ENCODE peak calls at places on chromosomes 5 and 9, in eight cellular contexts. E is GM12878; T is T47D; S is effector memory CD4-positive, alpha-beta T cell; D is colonic mucosa; O is activated gamma-delta T cell treated with Interleukin-2 at 50 U/mL for 16 hours; N is dermis microvascular lymphatic vessel endothelial cell; J is hypothalamus. V is an unnamed sample.

GRCh38 chr9:137989999-137990715 is 112.6 kb downstream of the CACNA1B start:
- DNase-seq in T (no peak), S (no peak), O (no peak), J (no peak), E (no peak), N (no peak), D (no peak), V (no peak)

GRCh38 chr5:133052317-133053175 is 733 bp downstream of the HSPA4 start:
- DNase-seq in E (no peak), T (no peak), N (peak; percentile 64), J (no peak), D (peak; percentile 82), S (peak; percentile 42), O (peak; percentile 18), V (no peak)

GRCh38 chr9:31124389-31124788 is 1260.1 kb upstream of the ACO1 start:
- DNase-seq in J (no peak), S (no peak), N (no peak), E (no peak), T (no peak), O (no peak), D (no peak), V (no peak)

GRCh38 chr9:69376651-69377050 is 51.6 kb downstream of the ENTREP1 start:
- DNase-seq in S (no peak), J (no peak), D (no peak), N (peak; percentile 68), E (no peak), O (no peak), T (no peak), V (no peak)

GRCh38 chr5:131096774-131097695 is 68.0 kb downstream of the HINT1 start:
- DNase-seq in T (no peak), D (no peak), J (no peak), S (no peak), N (no peak), O (no peak), E (no peak), V (no peak)

GRCh38 chr5:39461007-39461682 is 36.4 kb upstream of the DAB2 start:
- DNase-seq in D (no peak), O (no peak), N (no peak), T (no peak), J (no peak), E (peak; percentile 9), S (no peak), V (no peak)

GRCh38 chr5:180790020-180790419 is 12.6 kb downstream of the MGAT1 start:
- DNase-seq in S (no peak), T (no peak), D (peak; percentile 17), O (peak; percentile 28), E (no peak), N (peak; percentile 48), J (no peak), V (no peak)

GRCh38 chr9:119273325-119273904 is 95.8 kb downstream of the BRINP1 start:
- DNase-seq in S (no peak), E (no peak), D (no peak), T (no peak), N (no peak), O (no peak), J (no peak), V (no peak)

GRCh38 chr5:161078793-161079192 is 226.8 kb upstream of the ATP10B start:
- DNase-seq in E (no peak), O (no peak), T (no peak), J (no peak), N (no peak), D (no peak), S (no peak), V (no peak)

GRCh38 chr5:168420461-168420860 is 65.8 kb upstream of the RARS1 start:
- DNase-seq in O (no peak), E (no peak), S (no peak), J (no peak), T (no peak), N (no peak), D (no peak), V (no peak)

GRCh38 chr5:54229041-54229780 is 81.2 kb downstream of the ARL15 start:
- DNase-seq in E (no peak), T (peak; percentile 28), O (peak; percentile 70), J (no peak), D (peak; percentile 81), N (peak; percentile 57), S (peak; percentile 47), V (no peak)